ENCODE peak calls at places on chromosomes 2 and 18, in four cellular contexts. E is HL-60, O is sigmoid colon, L is GM23338. V is an unnamed sample.
A peak's percentile ranks its signal among the peaks of the same experiment; 100 is the strongest.

GRCh38 chr2:57105694-57106093 is 921.9 kb downstream of the CCDC85A start:
- DNase-seq in E (no peak), L (peak; percentile 5), O (no peak), V (no peak)

GRCh38 chr2:170213651-170214050 is 35.7 kb downstream of the MYO3B start:
- DNase-seq in O (no peak), L (no peak), E (no peak), V (no peak)

GRCh38 chr18:23377669-23378469 is 75.2 kb upstream of the RIOK3 start:
- DNase-seq in O (no peak), L (no peak), E (no peak), V (no peak)

GRCh38 chr2:237563816-237564215 is 2.6 kb upstream of the PRLH start:
- DNase-seq in L (peak; percentile 81), O (peak; percentile 62), E (no peak), V (no peak)

GRCh38 chr2:220188031-220188430 is 560.6 kb downstream of the SLC4A3 start:
- DNase-seq in E (no peak), O (no peak), L (no peak), V (no peak)

GRCh38 chr18:62516242-62516641 is 6.6 kb upstream of the ZCCHC2 start:
- DNase-seq in E (no peak), L (no peak), O (no peak), V (no peak)

GRCh38 chr2:210955591-210955990 is 399.2 kb downstream of the CPS1 start:
- DNase-seq in O (no peak), L (no peak), E (no peak), V (no peak)

GRCh38 chr18:45690975-45691815 is 32.8 kb upstream of the SLC14A1 start:
- DNase-seq in O (peak; percentile 80), E (peak; percentile 91), L (peak; percentile 95), V (no peak)

GRCh38 chr2:69493268-69493667 is 56.0 kb upstream of the NFU1 start:
- DNase-seq in O (no peak), L (peak; percentile 30), E (no peak), V (no peak)

GRCh38 chr2:194545978-194546377 is 1111.0 kb upstream of the SLC39A10 start:
- DNase-seq in E (no peak), O (no peak), L (peak; percentile 19), V (no peak)

GRCh38 chr18:45106331-45106774 is 425.7 kb downstream of the SETBP1 start:
- DNase-seq in E (peak; percentile 48), L (no peak), O (no peak), V (peak; percentile 46)

GRCh38 chr2:154368148-154368547 is 330.3 kb upstream of the KCNJ3 start:
- DNase-seq in O (no peak), E (no peak), L (no peak), V (no peak)

GRCh38 chr2:8684421-8684884 is 2.6 kb downstream of the ID2 start:
- DNase-seq in L (peak; percentile 21), E (no peak), O (no peak), V (no peak)

GRCh38 chr2:144550916-144551315 is 31.0 kb upstream of the ZEB2 start:
- DNase-seq in O (no peak), E (no peak), L (no peak), V (no peak)

GRCh38 chr2:12064153-12064552 is 317.7 kb downstream of the LPIN1 start:
- DNase-seq in O (no peak), L (peak; percentile 67), E (no peak), V (no peak)

GRCh38 chr2:203706403-203706802 is at the start of gene CD28:
- DNase-seq in E (no peak), L (no peak), O (peak; percentile 69), V (peak; percentile 45)

GRCh38 chr2:172552547-172553291 is 3.2 kb upstream of the PDK1 start:
- DNase-seq in E (no peak), L (no peak), O (no peak), V (no peak)

GRCh38 chr2:111120253-111121027 is at the start of gene BCL2L11:
- DNase-seq in E (peak; percentile 90), O (peak; percentile 94), L (peak; percentile 91), V (peak; percentile 99)

GRCh38 chr2:111121873-111122630 is 1.3 kb downstream of the BCL2L11 start:
- DNase-seq in E (peak; percentile 85), L (peak; percentile 93), O (peak; percentile 92), V (peak; percentile 99)

GRCh38 chr2:111121028-111121872 is 536 bp downstream of the BCL2L11 start:
- DNase-seq in O (peak; percentile 73), E (peak; percentile 51), L (peak; percentile 60), V (peak; percentile 92)

GRCh38 chr2:111123751-111124150 is 3.0 kb downstream of the BCL2L11 start:
- DNase-seq in L (no peak), E (no peak), O (no peak), V (peak; percentile 35)

GRCh38 chr2:111122631-111123421 is 2.1 kb downstream of the BCL2L11 start:
- DNase-seq in E (peak; percentile 59), O (peak; percentile 94), L (peak; percentile 88), V (peak; percentile 92)
- TF ChIP-seq POLR2AphosphoS5 in E (peak; percentile 19), O (peak; percentile 69), L (no peak), V (peak; percentile 56)

GRCh38 chr2:182426915-182427233 is at the start of gene PDE1A:
- DNase-seq in L (no peak), O (no peak), E (no peak), V (no peak)

GRCh38 chr2:182422864-182423263 is 4.0 kb downstream of the PDE1A start:
- DNase-seq in L (no peak), E (no peak), O (no peak), V (no peak)

GRCh38 chr2:182432051-182432450 is 5.2 kb upstream of the PDE1A start:
- DNase-seq in E (no peak), O (no peak), L (no peak), V (no peak)

DNA sequence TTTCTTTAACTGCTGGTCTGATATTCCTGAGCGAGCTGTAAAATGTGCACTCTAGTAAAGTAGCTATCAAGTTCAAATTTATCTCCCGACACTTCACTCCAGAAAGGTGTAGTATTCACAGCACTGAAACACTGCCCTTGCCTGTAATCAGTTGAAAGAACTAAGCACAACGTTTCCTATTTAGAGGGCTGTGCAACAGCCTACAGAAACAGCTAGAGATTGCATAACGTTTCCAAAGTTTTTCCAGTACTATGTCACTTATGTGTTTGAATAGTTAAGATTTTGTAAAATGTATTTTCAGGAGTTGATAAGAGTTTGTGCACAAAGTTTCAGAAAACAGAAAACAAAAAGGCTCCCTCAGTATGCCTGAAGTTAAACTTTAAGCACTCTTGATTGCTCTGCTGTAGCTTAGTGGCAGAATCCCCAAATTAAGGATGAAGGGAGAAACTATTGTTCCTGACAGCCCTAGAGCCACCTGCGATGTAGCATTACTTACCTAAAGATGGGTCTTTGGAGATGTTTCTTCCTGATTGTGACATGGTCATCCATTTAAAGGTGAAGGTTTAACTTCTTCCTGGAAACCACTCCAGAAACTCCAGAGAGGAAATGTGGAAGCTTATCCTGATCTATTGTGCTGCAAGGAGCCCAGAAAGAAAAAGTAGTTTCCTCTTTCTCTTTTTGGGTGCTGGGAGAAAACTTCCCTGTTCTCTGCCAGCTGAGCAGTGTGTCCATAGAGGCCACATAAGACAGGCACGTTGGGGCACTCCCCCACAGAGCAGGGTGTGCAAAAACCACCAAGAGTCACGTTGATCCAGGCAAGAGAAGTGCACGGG is 538 bp downstream of the PDE1A start:
- DNase-seq in L (no peak), E (no peak), O (no peak), V (no peak)
- H3K4me3 ChIP-seq in L (no peak overlapping the region), E (no peak overlapping the region), O (peak overlapping the region; percentile 45), V (no peak overlapping the region)

GRCh38 chr2:30271300-30271699 is 40.0 kb downstream of the LBH start:
- DNase-seq in L (no peak), E (no peak), O (no peak), V (no peak)
- H3K27ac ChIP-seq in L (no peak overlapping the region), E (no peak overlapping the region), O (no peak overlapping the region), V (no peak overlapping the region)

GRCh38 chr2:188975497-188976102 is 1.4 kb downstream of the COL3A1 start:
- DNase-seq in O (peak; percentile 86), L (peak; percentile 28), E (no peak), V (no peak)
- TF ChIP-seq POLR2AphosphoS5 in O (peak; percentile 89), L (no peak), E (no peak), V (peak; percentile 14)

DNA sequence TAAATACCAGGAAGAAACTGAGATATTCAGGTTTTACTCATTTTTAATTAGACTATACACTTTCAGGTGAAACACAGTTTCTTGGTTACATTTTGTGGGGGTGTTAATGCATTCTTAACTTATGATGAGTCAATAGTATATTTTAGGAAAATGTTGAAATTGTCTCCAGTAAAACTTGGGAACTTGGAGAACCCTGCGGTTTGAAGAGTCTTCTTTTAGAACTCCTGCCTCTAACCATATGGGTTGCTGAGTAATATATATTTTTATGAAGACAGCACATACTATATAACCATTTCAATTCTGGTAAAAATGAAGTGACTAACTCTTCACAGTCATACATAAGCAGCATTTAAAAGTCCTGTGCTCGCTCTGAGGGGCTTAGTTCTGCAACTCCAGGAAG is 308.2 kb upstream of the LRATD1 start:
- DNase-seq in L (no peak), E (no peak), O (no peak), V (no peak)
- H3K4me3 ChIP-seq in L (no peak overlapping the region), E (no peak overlapping the region), O (no peak overlapping the region), V (no peak overlapping the region)

DNA sequence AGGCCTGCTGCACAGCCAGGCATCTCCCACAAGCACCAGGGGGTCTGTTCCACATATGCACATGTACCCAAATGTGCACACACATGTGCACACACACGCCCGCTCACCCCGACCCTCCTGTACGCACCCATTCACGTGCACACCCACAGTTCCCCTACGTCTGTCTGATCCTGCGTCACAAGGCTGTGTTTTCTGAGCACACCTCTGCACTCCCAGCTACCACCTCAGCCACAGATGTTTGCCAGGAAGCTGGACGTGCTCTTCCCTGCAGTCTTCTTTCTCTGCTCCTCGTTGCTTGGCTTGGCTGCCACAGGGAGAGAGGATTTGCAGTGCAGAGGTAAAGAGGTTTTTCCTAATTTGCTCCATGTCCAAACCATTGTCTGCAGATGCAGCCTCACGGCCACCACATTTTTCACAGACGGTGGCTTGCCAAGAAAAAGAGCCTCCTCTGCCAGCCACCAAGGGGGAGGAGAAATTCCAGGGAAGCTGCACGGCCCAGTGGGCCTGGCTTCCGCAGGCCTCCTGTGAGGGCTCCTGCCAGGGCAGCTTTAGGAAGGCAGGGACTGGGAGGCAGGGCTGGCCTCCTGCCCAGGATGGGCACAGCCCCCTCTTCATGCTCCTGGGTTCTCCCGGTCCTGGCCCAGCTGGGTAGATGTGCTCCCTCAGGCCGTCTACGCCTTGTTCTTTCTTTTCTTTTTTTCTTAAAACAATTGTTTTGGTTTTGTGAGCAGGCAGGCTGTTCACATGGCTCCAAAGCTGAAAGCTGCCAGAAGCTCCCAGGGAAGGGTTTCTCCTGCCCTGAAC is 29.2 kb upstream of the HS6ST1 start:
- DNase-seq in E (no peak), O (peak; percentile 91), L (no peak), V (no peak)
- H3K27ac ChIP-seq in E (no peak overlapping the region), O (peak overlapping the region; percentile 78), L (no peak overlapping the region), V (peak overlapping the region; percentile 24)

V was measured in upper lobe of left lung.